ENCODE peak calls at places on chromosome 17, in four cellular contexts. O is HCT116, S is PC-3, M is GM23338. E is an unnamed sample. For H3K4me1, the result is how much of the 10 kb centered on the place peaks cover.

GRCh38 chr17:9878791-9879525 is 26.1 kb downstream of the RCVRN start:
- DNase-seq in S (no peak), O (no peak), M (no peak), E (no peak)

GRCh38 chr17:71899317-71899716 is 221.5 kb upstream of the SOX9 start:
- DNase-seq in O (no peak), M (no peak), S (peak), E (no peak)

GRCh38 chr17:3035256-3035967 is 28.0 kb downstream of the OR1D5 start:
- DNase-seq in O (no peak), M (no peak), S (no peak), E (no peak)

GRCh38 chr17:55722016-55722706 is 503 bp downstream of the TMEM100 start:
- DNase-seq in O (no peak), S (no peak), M (no peak), E (no peak)

GRCh38 chr17:50028207-50029120 is 27.4 kb upstream of the ITGA3 start:
- DNase-seq in M (peak), O (no peak), S (peak), E (peak)

GRCh38 chr17:57295526-57296023 is 39.3 kb downstream of the MSI2 start:
- DNase-seq in M (no peak), O (peak), S (peak), E (peak)

GRCh38 chr17:29145289-29146058 is 34.7 kb downstream of the MYO18A start:
- DNase-seq in O (no peak), M (peak), S (peak), E (peak)

GRCh38 chr17:10614536-10615155 is 42.5 kb downstream of the MYH3 start:
- DNase-seq in M (peak), O (peak), S (peak), E (peak)

GRCh38 chr17:144936-145670 is 7.7 kb downstream of the SCGB1C2 start:
- DNase-seq in S (no peak), O (no peak), M (no peak), E (no peak)

GRCh38 chr17:70517808-70518207 is 348.5 kb downstream of the KCNJ2 start:
- DNase-seq in S (peak), O (no peak), M (no peak), E (no peak)

GRCh38 chr17:73738751-73739575 is 94.7 kb upstream of the SDK2 start:
- DNase-seq in O (no peak), M (no peak), S (no peak), E (no peak)

GRCh38 chr17:47205419-47205963 is 3.7 kb upstream of the MYL4 start:
- DNase-seq in M (peak), O (no peak), S (no peak), E (no peak)

GRCh38 chr17:17789410-17789809 is 47.4 kb downstream of the SREBF1 start:
- DNase-seq in M (no peak), O (no peak), S (no peak), E (no peak)

DNA sequence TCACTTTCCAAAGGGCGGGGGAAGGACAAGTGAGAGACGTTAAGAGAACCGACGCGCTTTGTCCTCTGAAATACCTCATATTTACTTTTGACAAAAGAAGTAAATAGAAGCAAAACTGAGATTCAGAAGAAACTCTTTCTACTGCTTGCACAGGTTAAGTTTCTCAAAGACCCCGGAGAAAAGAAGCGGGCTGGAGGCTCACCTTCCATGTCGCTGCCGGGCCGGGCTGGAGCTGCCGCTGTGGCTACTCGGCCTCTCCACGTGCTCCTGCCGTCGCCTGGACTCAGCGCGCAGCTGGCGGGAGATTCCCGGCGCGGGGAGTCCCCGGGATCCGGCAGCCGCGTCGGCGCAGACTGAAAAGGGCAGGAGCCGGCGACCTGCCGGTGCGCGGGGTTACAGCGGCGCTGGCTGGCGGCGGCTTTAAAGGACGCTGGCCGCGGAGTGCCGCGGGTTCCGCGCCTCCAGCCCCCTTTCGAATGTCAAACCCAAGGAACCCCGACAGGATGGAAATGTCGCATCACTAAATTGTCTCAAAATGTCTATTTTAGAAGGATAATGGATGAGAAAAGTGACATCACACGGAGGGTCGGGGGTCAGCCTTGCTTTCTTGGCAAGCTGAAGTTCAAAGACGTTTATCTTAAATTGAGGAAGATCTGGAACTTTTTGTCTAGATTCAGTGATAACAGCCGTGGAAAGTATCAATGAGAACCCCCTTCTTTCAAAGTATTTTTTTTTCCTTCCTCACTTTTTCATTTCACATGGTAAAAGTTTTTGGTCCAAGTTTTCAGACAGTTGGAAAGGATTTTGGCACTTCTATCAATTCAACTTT is at the start of gene IKZF3:
- DNase-seq in M (peak), O (no peak), S (peak), E (peak)
- TF ChIP-seq EZH2 in M (peak), O (no peak), S (peak), E (peak)

GRCh38 chr17:75808905-75809621 is 24.5 kb downstream of the UNK start:
- DNase-seq in M (no peak), S (no peak), O (no peak), E (peak)
- H3K4me1 ChIP-seq in M (under half), S (under half), O (under half), E (under half)

GRCh38 chr17:36807496-36808180 is 129.6 kb upstream of the LHX1 start:
- DNase-seq in O (no peak), S (no peak), M (peak), E (no peak)
- TF ChIP-seq EZH2 in O (no peak), S (no peak), M (no peak), E (no peak)

GRCh38 chr17:44066204-44066930 is at the start of gene LSM12:
- DNase-seq in O (peak), M (peak), S (peak), E (peak)
- H3K4me1 ChIP-seq in O (under half), M (under half), S (under half), E (under half)